ENCODE peak calls at places on chromosomes 5 and 9, in five cellular contexts. C, K, T, I and P are unnamed samples.

GRCh38 chr5:157730900-157731271 is 334 bp upstream of the THG1L start:
- DNase-seq in T (no peak), I (no peak), C (no peak), K (no peak), P (no peak)

GRCh38 chr5:15598294-15598902 is 98.4 kb downstream of the FBXL7 start:
- DNase-seq in I (peak; percentile 4), K (peak; percentile 20), T (no peak), C (no peak), P (peak; percentile 20)

GRCh38 chr5:172525633-172526360 is 71.5 kb upstream of the SH3PXD2B start:
- DNase-seq in T (no peak), C (peak; percentile 13), K (peak; percentile 13), I (no peak), P (no peak)

GRCh38 chr5:179190851-179191505 is 130.8 kb downstream of the ZNF354C start:
- DNase-seq in I (no peak), K (no peak), T (no peak), C (no peak), P (no peak)

GRCh38 chr5:157506981-157507780 is 47.2 kb downstream of the NIPAL4 start:
- DNase-seq in T (no peak), I (no peak), K (peak; percentile 66), C (no peak), P (no peak)

GRCh38 chr9:120411862-120412424 is 168.0 kb downstream of the CDK5RAP2 start:
- DNase-seq in K (no peak), C (no peak), T (no peak), I (no peak), P (no peak)

GRCh38 chr9:28004900-28005299 is 431.6 kb upstream of the C9orf72 start:
- DNase-seq in T (no peak), C (no peak), I (no peak), K (no peak), P (no peak)

GRCh38 chr9:14710804-14711203 is 11.7 kb downstream of the CER1 start:
- DNase-seq in C (no peak), I (no peak), K (no peak), T (no peak), P (no peak)

GRCh38 chr9:124394167-124394566 is 21.1 kb downstream of the PSMB7 start:
- DNase-seq in C (no peak), I (no peak), K (no peak), T (no peak), P (no peak)

GRCh38 chr5:79878721-79879336 is 112.2 kb downstream of the MTX3 start:
- DNase-seq in I (no peak), K (no peak), T (no peak), C (no peak), P (peak; percentile 26)
- TF ChIP-seq CTCF in I (peak; percentile 55), K (no peak), T (no peak), C (no peak), P (peak; percentile 53)

DNA sequence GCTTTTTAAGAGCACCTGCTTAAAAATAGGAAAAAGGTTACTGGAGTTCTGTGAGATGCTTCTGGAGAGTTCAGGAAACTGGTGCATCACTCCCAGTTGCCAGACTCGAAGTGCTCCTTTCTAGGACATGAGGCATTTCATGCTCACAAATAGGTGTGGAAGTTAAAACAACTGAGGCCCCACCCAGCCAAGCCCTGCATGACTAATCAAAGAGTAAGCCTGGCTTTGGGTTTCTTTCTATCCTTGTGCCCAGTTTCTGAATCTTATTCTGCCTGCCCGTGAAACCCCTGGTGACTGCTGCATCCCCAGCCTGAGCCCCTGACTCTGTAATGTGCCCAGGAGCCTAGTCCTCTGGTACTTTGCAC is 7.7 kb downstream of the SPINK9 start:
- DNase-seq in T (no peak), I (no peak), K (peak; percentile 78), C (no peak), P (no peak)
- H3K27ac ChIP-seq in T (no peak overlapping the region), I (no peak overlapping the region), K (no peak overlapping the region), C (no peak overlapping the region), P (no peak overlapping the region)

DNA sequence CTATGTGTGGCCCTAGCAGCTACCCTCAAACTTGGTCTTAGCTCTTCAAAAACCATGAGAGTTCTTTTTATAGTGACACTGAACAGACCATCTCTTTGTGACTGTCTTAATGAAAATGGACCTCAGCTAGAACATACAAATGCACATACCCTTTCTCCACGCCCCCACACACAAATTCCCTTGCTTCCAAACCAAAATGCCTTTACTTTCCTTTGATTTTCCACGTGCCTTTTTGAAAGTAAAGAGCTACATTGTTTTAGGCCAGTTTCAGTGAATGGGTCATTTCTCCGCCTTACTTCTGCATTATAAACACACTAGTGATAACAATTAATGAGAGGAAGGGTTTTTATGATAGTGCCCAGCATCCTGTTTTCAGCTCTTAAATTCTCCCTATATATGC is 105.8 kb upstream of the EFNA5 start:
- DNase-seq in C (no peak), I (no peak), K (no peak), T (no peak), P (no peak)
- H3K27me3 ChIP-seq in C (no peaks in the 10 kb centered on the region), I (no peaks in the 10 kb centered on the region), K (no peaks in the 10 kb centered on the region), T (no peaks in the 10 kb centered on the region), P (no peaks in the 10 kb centered on the region)

DNA sequence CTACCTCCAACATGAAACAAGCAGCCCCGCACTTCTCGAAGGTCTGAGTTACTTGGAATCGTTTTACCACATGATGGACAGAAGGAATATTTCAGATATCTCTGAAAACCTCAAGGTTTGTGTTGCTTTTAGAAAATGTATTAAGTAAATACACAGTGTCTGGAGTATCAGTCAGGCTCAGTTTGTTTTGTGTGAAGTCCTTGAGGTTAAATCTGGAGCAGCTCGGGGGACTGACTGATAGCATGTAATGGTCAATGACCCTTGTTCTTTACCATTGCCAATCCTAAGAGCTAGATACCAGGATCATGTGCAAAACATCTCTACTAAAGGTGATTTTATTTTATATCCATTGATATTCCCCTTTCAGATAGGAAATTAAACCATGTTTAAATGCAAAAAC is 26.9 kb upstream of the LNPEP start:
- DNase-seq in K (no peak), C (no peak), I (no peak), T (no peak), P (no peak)
- TF ChIP-seq CTCF in K (no peak), C (no peak), I (no peak), T (no peak), P (no peak)

DNA sequence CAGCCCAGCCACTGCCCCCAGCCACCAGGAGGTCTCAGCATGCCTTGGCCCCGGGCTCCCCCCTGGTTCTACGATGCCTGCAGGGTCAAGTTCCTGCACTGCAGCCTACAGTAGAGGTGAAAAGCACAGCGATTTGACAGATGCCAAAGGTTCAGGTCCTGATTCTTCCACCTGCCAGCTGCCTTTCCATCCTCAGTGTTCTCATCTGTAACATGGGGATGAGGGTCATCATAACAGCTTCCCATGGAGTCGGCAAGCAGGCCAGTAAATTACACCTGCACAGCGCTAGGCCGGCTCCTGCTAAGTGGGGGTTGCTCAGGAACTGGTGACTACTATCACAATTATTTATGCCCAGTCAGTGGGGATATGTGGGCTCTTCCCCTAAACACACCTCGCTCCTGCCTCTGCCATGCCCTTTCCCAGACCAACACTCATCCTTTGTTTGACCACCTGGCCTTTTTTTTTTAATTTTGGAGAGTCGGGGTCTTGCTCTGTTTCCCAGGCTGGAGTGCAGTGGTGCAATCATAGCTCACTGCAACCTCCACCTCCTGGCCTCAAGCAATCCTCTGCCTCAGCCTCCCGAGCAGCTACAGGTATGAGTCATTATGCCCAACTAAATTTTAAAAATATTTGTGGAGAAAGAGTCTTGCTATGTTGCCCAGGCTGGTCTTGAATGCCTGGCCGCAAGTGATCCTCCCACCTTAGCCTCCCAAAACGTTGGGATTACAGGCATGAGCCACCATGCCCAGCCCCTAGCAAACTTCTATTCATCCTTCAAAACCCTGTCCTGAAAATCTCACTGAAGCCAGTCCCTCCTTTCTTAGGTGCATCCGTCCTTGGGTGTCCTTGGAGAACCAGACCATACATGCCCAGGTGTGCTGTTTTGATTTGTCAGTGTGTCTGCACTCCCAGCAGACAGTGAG is 6.4 kb downstream of the ENG start:
- DNase-seq in I (no peak), K (no peak), T (no peak), C (no peak), P (no peak)
- H3K27ac ChIP-seq in I (no peak overlapping the region), K (no peak overlapping the region), T (no peak overlapping the region), C (peak overlapping the region; percentile 76), P (no peak overlapping the region)

DNA sequence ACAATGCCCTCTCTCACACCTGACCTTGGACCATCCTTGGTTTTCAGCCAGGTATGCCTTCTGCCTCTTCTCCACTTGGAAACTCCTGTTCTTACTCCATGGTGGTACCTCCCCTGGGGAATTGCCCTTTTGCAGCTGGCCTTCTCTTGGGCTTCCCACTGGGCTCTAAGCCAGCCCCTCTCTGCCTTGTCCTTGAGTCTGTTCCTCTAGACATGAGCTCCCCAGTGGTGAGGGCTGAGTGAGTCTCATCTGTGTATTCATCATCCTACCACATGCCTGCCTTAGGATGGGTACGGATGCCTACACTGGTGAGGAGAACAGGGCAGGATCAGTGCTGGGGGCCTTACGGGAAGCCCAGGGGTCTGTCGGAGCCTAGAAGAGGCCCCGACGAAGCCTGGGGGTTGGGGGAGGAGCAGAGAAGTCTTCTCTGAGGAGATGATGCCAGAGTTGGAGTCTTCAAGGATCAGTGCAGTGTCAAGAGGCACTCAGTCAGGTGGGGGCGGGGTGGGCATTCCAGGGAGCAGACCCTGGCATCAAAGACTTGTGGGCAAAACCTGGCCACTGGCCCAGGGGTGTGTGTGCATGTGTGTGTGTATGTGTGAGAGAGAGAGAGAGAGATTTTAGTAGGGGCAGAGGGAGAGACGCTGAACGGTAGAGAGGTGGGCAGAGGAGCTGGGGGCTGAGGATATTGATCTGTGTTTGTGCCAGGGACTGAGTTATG is 5.2 kb upstream of the CRB2 start:
- DNase-seq in T (no peak), C (no peak), I (no peak), K (no peak), P (no peak)
- H3K27me3 ChIP-seq in T (no peaks in the 10 kb centered on the region), C (no peaks in the 10 kb centered on the region), I (no peaks in the 10 kb centered on the region), K (no peaks in the 10 kb centered on the region), P (peaks cover 3% of the 10 kb centered on the region)

GRCh38 chr5:9176641-9177040 is 369.2 kb downstream of the SEMA5A start:
- DNase-seq in I (no peak), T (no peak), C (no peak), K (no peak), P (no peak)
- TF ChIP-seq CTCF in I (no peak), T (no peak), C (no peak), K (no peak), P (no peak)

GRCh38 chr9:127049581-127049980 is 72.9 kb downstream of the ANGPTL2 start:
- DNase-seq in K (no peak), C (no peak), I (no peak), T (no peak), P (no peak)
- H3K27ac ChIP-seq in K (no peak overlapping the region), C (peak overlapping the region; percentile 22), I (no peak overlapping the region), T (no peak overlapping the region), P (no peak overlapping the region)